ENCODE peak calls at places on chromosomes 4 and X, in six cellular contexts. L is aorta, Q is NT2/D1, Y is esophagus squamous epithelium, T is A549, S is fibroblast of lung. F is an unnamed sample. For H3K9me3, the result is how much of the 10 kb centered on the place peaks cover.

GRCh38 chr4:183797445-183798248 is 107.5 kb upstream of the STOX2 start:
- DNase-seq in T (peak), L (no peak), S (peak), Y (no peak), Q (no peak), F (no peak)

GRCh38 chr4:147246096-147246495 is 234.8 kb upstream of the EDNRA start:
- DNase-seq in S (no peak), Y (no peak), Q (no peak), T (no peak), L (no peak), F (no peak)

GRCh38 chr4:118850813-118851173 is 14.9 kb upstream of the SEC24D start:
- DNase-seq in S (no peak), L (no peak), Y (no peak), Q (no peak), T (no peak), F (no peak)

GRCh38 chr4:151606061-151606460 is 154.7 kb downstream of the GATB start:
- DNase-seq in T (no peak), Y (no peak), Q (no peak), L (no peak), S (no peak), F (no peak)

GRCh38 chr4:170202721-170203120 is 113.0 kb upstream of the AADAT start:
- DNase-seq in T (no peak), Q (no peak), Y (no peak), S (no peak), L (no peak), F (no peak)

GRCh38 chrX:11678174-11678573 is 12.5 kb upstream of the ARHGAP6 start:
- DNase-seq in L (no peak), Q (no peak), T (no peak), S (no peak), Y (no peak), F (no peak)

GRCh38 chr4:147078875-147079658 is 133.4 kb upstream of the TTC29 start:
- DNase-seq in L (no peak), S (peak), Q (no peak), T (no peak), Y (no peak), F (no peak)

GRCh38 chr4:71009796-71010588 is 16.5 kb downstream of the DCK start:
- DNase-seq in S (peak), L (no peak), T (peak), Q (no peak), Y (no peak), F (no peak)

GRCh38 chr4:30863031-30863430 is 142.9 kb downstream of the PCDH7 start:
- DNase-seq in Y (no peak), T (no peak), Q (no peak), S (peak), L (no peak), F (no peak)

GRCh38 chr4:153232768-153233167 is 28.5 kb downstream of the TRIM2 start:
- DNase-seq in Y (no peak), L (no peak), Q (no peak), T (peak), S (no peak), F (no peak)

GRCh38 chr4:90317785-90318184 is 190.6 kb downstream of the CCSER1 start:
- DNase-seq in T (no peak), Q (no peak), L (no peak), S (peak), Y (no peak), F (no peak)

GRCh38 chr4:15910150-15910945 is 28.2 kb downstream of the FGFBP1 start:
- DNase-seq in T (no peak), Q (no peak), S (no peak), Y (no peak), L (no peak), F (no peak)

GRCh38 chrX:12954376-12954775 is 20.5 kb upstream of the TMSB4X start:
- DNase-seq in L (no peak), Q (no peak), Y (no peak), S (no peak), T (no peak), F (no peak)

GRCh38 chr4:71167083-71167482 is 171.7 kb upstream of the SLC4A4 start:
- DNase-seq in Q (no peak), T (no peak), Y (no peak), S (no peak), L (no peak), F (no peak)

GRCh38 chr4:14800977-14801376 is 201.3 kb upstream of the CPEB2 start:
- DNase-seq in T (no peak), Q (no peak), L (no peak), Y (no peak), S (no peak), F (no peak)

GRCh38 chrX:135651647-135652295 is 61.7 kb upstream of the CT45A1 start:
- DNase-seq in L (no peak), S (no peak), Y (no peak), Q (no peak), T (no peak), F (no peak)

GRCh38 chr4:118173956-118174355 is 139.7 kb downstream of the NDST3 start:
- DNase-seq in Q (no peak), S (peak), L (no peak), T (no peak), Y (no peak), F (no peak)

GRCh38 chr4:10917475-10918103 is 233.0 kb upstream of the CLNK start:
- DNase-seq in Y (no peak), L (no peak), T (no peak), Q (no peak), S (peak), F (no peak)

GRCh38 chrX:19964017-19964710 is 26.7 kb downstream of the BCLAF3 start:
- DNase-seq in S (peak), Q (no peak), L (no peak), T (no peak), Y (no peak), F (no peak)

GRCh38 chrX:20529301-20529700 is 262.6 kb upstream of the RPS6KA3 start:
- DNase-seq in Q (no peak), S (no peak), T (no peak), Y (no peak), L (no peak), F (no peak)

GRCh38 chr4:144645621-144646522 is at the start of gene HHIP:
- DNase-seq in S (peak), Y (no peak), T (peak), Q (no peak), L (peak), F (no peak)

GRCh38 chr4:139587452-139587851 is 31.4 kb upstream of the SETD7 start:
- DNase-seq in Y (no peak), T (no peak), Q (no peak), S (no peak), L (no peak), F (no peak)

GRCh38 chrX:49063715-49064114 is 4.9 kb downstream of the CCDC120 start:
- DNase-seq in Q (no peak), L (no peak), S (no peak), Y (no peak), T (no peak), F (no peak)

GRCh38 chr4:39655206-39655605 is 16.5 kb upstream of the SMIM14 start:
- DNase-seq in T (no peak), L (no peak), S (no peak), Y (no peak), Q (no peak), F (no peak)

GRCh38 chr4:87848622-87849351 is 16.0 kb downstream of the MEPE start:
- DNase-seq in L (peak), T (peak), S (peak), Q (no peak), Y (no peak), F (no peak)

GRCh38 chr4:94577136-94577535 is 125.4 kb downstream of the PDLIM5 start:
- DNase-seq in L (peak), Y (no peak), T (no peak), Q (peak), S (peak), F (no peak)

GRCh38 chrX:54076903-54077302 is 32.6 kb upstream of the PHF8 start:
- DNase-seq in Q (no peak), L (no peak), Y (no peak), S (peak), T (peak), F (no peak)

GRCh38 chrX:56813318-56813837 is 84.3 kb downstream of the NBDY start:
- DNase-seq in L (no peak), S (peak), T (no peak), Y (no peak), Q (no peak), F (peak)

GRCh38 chr4:41709844-41710481 is 38.6 kb downstream of the PHOX2B start:
- DNase-seq in S (peak), Q (no peak), L (no peak), Y (no peak), T (peak), F (no peak)

GRCh38 chr4:88616275-88616996 is 24.2 kb downstream of the HERC3 start:
- DNase-seq in S (peak), L (no peak), T (peak), Q (no peak), Y (no peak), F (no peak)

GRCh38 chrX:154696328-154697045 is 43.1 kb upstream of the CTAG2 start:
- DNase-seq in S (peak), Q (no peak), L (no peak), Y (no peak), T (peak), F (no peak)

GRCh38 chr4:19806865-19807264 is 444.8 kb upstream of the SLIT2 start:
- DNase-seq in Y (no peak), L (no peak), S (peak), Q (no peak), T (no peak), F (no peak)

GRCh38 chrX:46601283-46601682 is 27.7 kb downstream of the CHST7 start:
- DNase-seq in S (peak), Y (no peak), T (no peak), L (no peak), Q (no peak), F (no peak)

GRCh38 chr4:48227662-48228061 is 42.0 kb downstream of the TEC start:
- DNase-seq in T (no peak), S (no peak), Q (no peak), L (no peak), Y (no peak), F (no peak)

GRCh38 chr4:41219421-41219950 is 5.1 kb upstream of the APBB2 start:
- DNase-seq in Y (no peak), T (no peak), S (no peak), L (no peak), Q (no peak), F (no peak)

GRCh38 chrX:9884031-9884779 is 83.0 kb upstream of the CLDN34 start:
- DNase-seq in Y (no peak), Q (no peak), L (no peak), S (no peak), T (no peak), F (no peak)

GRCh38 chrX:130975947-130976346 is 72.9 kb upstream of the ENOX2 start:
- DNase-seq in T (peak), S (peak), Y (no peak), L (no peak), Q (peak), F (no peak)
- H3K9me3 ChIP-seq in T (under half), S (under half), Y (under half), L (under half), Q (under half), F (under half)

DNA sequence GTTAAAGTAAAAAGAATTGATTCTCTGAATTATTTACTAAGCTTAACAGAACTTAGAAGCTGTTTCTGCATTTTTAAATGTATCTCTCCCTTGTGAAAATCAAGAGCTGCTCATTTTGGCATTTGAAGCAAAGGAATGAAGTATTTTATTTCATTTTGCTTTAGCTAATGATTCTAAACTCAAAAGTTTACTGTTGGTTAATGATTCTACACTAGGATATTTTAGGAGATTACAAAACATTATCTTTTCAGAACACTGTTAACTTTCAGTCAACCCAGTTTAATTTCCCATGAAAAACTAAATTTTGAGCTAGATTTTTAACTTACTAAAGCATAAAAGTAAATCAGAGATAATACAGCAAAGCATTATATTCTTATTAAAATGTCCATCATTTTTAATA is 355.2 kb upstream of the CXorf51B start:
- DNase-seq in L (no peak), S (no peak), T (no peak), Q (no peak), Y (no peak), F (no peak)
- H3K9me3 ChIP-seq in L (under half), S (under half), T (under half), Q (under half), Y (under half), F (under half)

GRCh38 chr4:26619784-26620183 is 35.9 kb downstream of the TBC1D19 start:
- DNase-seq in Y (no peak), Q (no peak), S (peak), T (no peak), L (no peak), F (no peak)

GRCh38 chr4:26621366-26621765 is 37.5 kb downstream of the TBC1D19 start:
- DNase-seq in Y (no peak), S (no peak), T (no peak), L (peak), Q (no peak), F (no peak)

GRCh38 chr4:26622913-26623312 is 39.0 kb downstream of the TBC1D19 start:
- DNase-seq in Y (no peak), T (no peak), Q (no peak), L (no peak), S (no peak), F (no peak)

GRCh38 chr4:26624042-26624441 is 40.2 kb downstream of the TBC1D19 start:
- DNase-seq in T (no peak), Q (no peak), S (no peak), L (no peak), Y (no peak), F (no peak)
- H3K9me3 ChIP-seq in T (under half), Q (under half), S (under half), L (under half), Y (under half), F (under half)

GRCh38 chr4:85543832-85544231 is 68.9 kb downstream of the ARHGAP24 start:
- DNase-seq in Y (no peak), Q (peak), T (no peak), L (no peak), S (peak), F (no peak)

GRCh38 chr4:85548116-85548515 is 73.2 kb downstream of the ARHGAP24 start:
- DNase-seq in Q (no peak), L (no peak), T (peak), Y (no peak), S (no peak), F (no peak)

GRCh38 chr4:85544751-85545150 is 69.8 kb downstream of the ARHGAP24 start:
- DNase-seq in Q (no peak), Y (no peak), T (no peak), L (no peak), S (no peak), F (no peak)

GRCh38 chr4:85548841-85549240 is 73.9 kb downstream of the ARHGAP24 start:
- DNase-seq in T (no peak), S (no peak), L (no peak), Q (no peak), Y (no peak), F (no peak)
- H3K9me3 ChIP-seq in T (under half), S (under half), L (under half), Q (under half), Y (under half), F (under half)

DNA sequence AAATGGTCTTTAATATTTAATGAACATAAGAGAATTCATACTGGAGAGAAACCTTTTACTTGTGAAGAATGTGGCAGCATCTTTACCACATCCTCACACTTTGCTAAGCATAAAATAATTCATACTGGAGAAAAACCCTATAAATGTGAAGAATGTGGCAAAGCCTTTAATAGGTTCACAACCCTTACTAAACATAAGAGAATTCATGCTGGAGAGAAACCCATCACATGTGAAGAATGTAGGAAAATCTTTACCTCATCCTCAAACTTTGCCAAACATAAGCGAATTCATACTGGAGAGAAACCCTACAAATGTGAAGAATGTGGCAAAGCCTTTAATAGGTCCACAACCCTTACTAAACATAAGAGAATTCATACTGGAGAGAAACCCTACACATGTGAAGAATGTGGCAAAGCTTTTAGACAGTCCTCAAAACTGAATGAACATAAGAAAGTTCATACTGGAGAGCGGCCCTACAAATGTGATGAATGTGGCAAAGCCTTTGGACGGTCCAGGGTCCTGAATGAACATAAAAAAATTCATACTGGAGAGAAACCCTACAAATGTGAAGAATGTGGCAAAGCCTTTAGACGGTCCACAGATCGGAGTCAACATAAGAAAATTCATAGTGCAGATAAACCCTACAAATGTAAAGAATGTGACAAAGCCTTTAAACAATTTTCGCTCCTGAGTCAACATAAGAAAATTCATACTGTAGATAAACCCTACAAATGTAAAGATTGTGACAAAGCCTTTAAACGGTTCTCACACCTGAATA is 35.6 kb downstream of the ZNF141 start:
- DNase-seq in Q (no peak), S (no peak), Y (no peak), T (no peak), L (no peak), F (no peak)
- H3K9me3 ChIP-seq in Q (half or more), S (under half), Y (half or more), T (half or more), L (under half), F (half or more)

F was measured in T-helper 17 cell.